ENCODE peak calls at places on chromosome 1, in eight cellular contexts. One of them, this sample, is unnamed.

GRCh38 chr1:206122686-206123085 is 5.5 kb upstream of the AVPR1B start:
- DNase-seq in endothelial cell: no peak
- DNase-seq in Caki2: no peak
- DNase-seq in brain microvascular endothelial cell: no peak
- DNase-seq in amniotic stem cell: no peak
- DNase-seq in GM20000: no peak
- DNase-seq in posterior cingulate gyrus: no peak
- DNase-seq in mesothelial cell of epicardium: no peak
- DNase-seq in this sample: no peak

GRCh38 chr1:163094182-163094581 is 25.0 kb downstream of the RGS4 start:
- DNase-seq in endothelial cell: no peak
- DNase-seq in Caki2: no peak
- DNase-seq in brain microvascular endothelial cell: no peak
- DNase-seq in amniotic stem cell: no peak
- DNase-seq in GM20000: no peak
- DNase-seq in posterior cingulate gyrus: no peak
- DNase-seq in mesothelial cell of epicardium: no peak
- DNase-seq in this sample: no peak

GRCh38 chr1:67018574-67018973 is 35.4 kb downstream of the SLC35D1 start:
- DNase-seq in endothelial cell: no peak
- DNase-seq in Caki2: no peak
- DNase-seq in brain microvascular endothelial cell: no peak
- DNase-seq in amniotic stem cell: no peak
- DNase-seq in GM20000: no peak
- DNase-seq in posterior cingulate gyrus: no peak
- DNase-seq in mesothelial cell of epicardium: no peak
- DNase-seq in this sample: no peak

GRCh38 chr1:28235746-28236655 is at the start of gene ATP5IF1:
- DNase-seq in endothelial cell: peak; percentile 92
- DNase-seq in Caki2: peak; percentile 96
- DNase-seq in brain microvascular endothelial cell: peak; percentile 98
- DNase-seq in amniotic stem cell: peak; percentile 96
- DNase-seq in GM20000: peak; percentile 93
- DNase-seq in posterior cingulate gyrus: peak; percentile 99
- DNase-seq in mesothelial cell of epicardium: peak; percentile 93
- DNase-seq in this sample: peak; percentile 97

GRCh38 chr1:3858231-3858981 is 1.1 kb downstream of the DFFB start:
- DNase-seq in endothelial cell: peak; percentile 18
- DNase-seq in Caki2: peak; percentile 8
- DNase-seq in brain microvascular endothelial cell: peak; percentile 13
- DNase-seq in amniotic stem cell: no peak
- DNase-seq in GM20000: no peak
- DNase-seq in posterior cingulate gyrus: peak; percentile 56
- DNase-seq in mesothelial cell of epicardium: no peak
- DNase-seq in this sample: peak; percentile 55

GRCh38 chr1:10430216-10431064 is at the start of gene CENPS:
- DNase-seq in endothelial cell: peak; percentile 96
- DNase-seq in Caki2: peak; percentile 88
- DNase-seq in brain microvascular endothelial cell: peak; percentile 77
- DNase-seq in amniotic stem cell: peak; percentile 61
- DNase-seq in GM20000: peak; percentile 99
- DNase-seq in posterior cingulate gyrus: peak; percentile 76
- DNase-seq in mesothelial cell of epicardium: peak; percentile 96
- DNase-seq in this sample: peak; percentile 88

GRCh38 chr1:59738152-59738551 is 76.6 kb upstream of the HOOK1 start:
- DNase-seq in endothelial cell: no peak
- DNase-seq in Caki2: no peak
- DNase-seq in brain microvascular endothelial cell: no peak
- DNase-seq in amniotic stem cell: peak; percentile 56
- DNase-seq in GM20000: no peak
- DNase-seq in posterior cingulate gyrus: no peak
- DNase-seq in mesothelial cell of epicardium: no peak
- DNase-seq in this sample: peak; percentile 34

GRCh38 chr1:24067978-24068377 is 44.0 kb downstream of the MYOM3 start:
- DNase-seq in endothelial cell: no peak
- DNase-seq in Caki2: no peak
- DNase-seq in brain microvascular endothelial cell: no peak
- DNase-seq in amniotic stem cell: no peak
- DNase-seq in GM20000: no peak
- DNase-seq in posterior cingulate gyrus: no peak
- DNase-seq in mesothelial cell of epicardium: no peak
- DNase-seq in this sample: no peak

GRCh38 chr1:59364012-59364411 is 67.1 kb downstream of the FGGY start:
- DNase-seq in endothelial cell: no peak
- DNase-seq in Caki2: no peak
- DNase-seq in brain microvascular endothelial cell: no peak
- DNase-seq in amniotic stem cell: no peak
- DNase-seq in GM20000: no peak
- DNase-seq in posterior cingulate gyrus: no peak
- DNase-seq in mesothelial cell of epicardium: no peak
- DNase-seq in this sample: no peak

GRCh38 chr1:93516164-93516563 is 68.2 kb downstream of the FNBP1L start:
- DNase-seq in endothelial cell: no peak
- DNase-seq in Caki2: no peak
- DNase-seq in brain microvascular endothelial cell: no peak
- DNase-seq in amniotic stem cell: no peak
- DNase-seq in GM20000: no peak
- DNase-seq in posterior cingulate gyrus: no peak
- DNase-seq in mesothelial cell of epicardium: no peak
- DNase-seq in this sample: peak; percentile 26

This sample was measured in HT-29.